ENCODE peak calls at places on chromosomes 3 and 15, in seven cellular contexts. F is astrocyte of the spinal cord, R is sigmoid colon, T is endothelial cell, D is A549, O is GM23338, G is AG09309. W is an unnamed sample.
A peak's percentile ranks its signal among the peaks of the same experiment; 100 is the strongest.

GRCh38 chr3:151312972-151313371 is 3.6 kb downstream of the GPR87 start:
- DNase-seq in G (no peak), F (no peak), O (no peak), R (no peak), T (no peak), D (no peak), W (no peak)

GRCh38 chr3:63015614-63016016 is 140.4 kb upstream of the CADPS start:
- DNase-seq in O (peak; percentile 93), D (peak; percentile 0), F (no peak), R (no peak), T (peak; percentile 67), G (no peak), W (peak; percentile 41)

GRCh38 chr3:127304121-127304744 is 16.4 kb upstream of the PRR20G start:
- DNase-seq in F (no peak), G (no peak), D (peak; percentile 35), R (no peak), O (peak; percentile 43), T (no peak), W (no peak)

GRCh38 chr3:29331830-29332637 is 51.2 kb downstream of the RBMS3 start:
- DNase-seq in D (peak; percentile 31), O (no peak), F (no peak), T (no peak), G (no peak), R (no peak), W (no peak)

GRCh38 chr3:14913926-14914776 is 33.2 kb upstream of the NR2C2 start:
- DNase-seq in D (no peak), F (no peak), G (no peak), T (no peak), R (no peak), O (peak; percentile 67), W (no peak)

GRCh38 chr15:38589502-38589901 is 24.9 kb upstream of the RASGRP1 start:
- DNase-seq in O (no peak), R (no peak), T (no peak), G (peak; percentile 47), D (peak; percentile 49), F (peak; percentile 22), W (no peak)

GRCh38 chr15:88648357-88649214 is 9.8 kb downstream of the ISG20 start:
- DNase-seq in F (no peak), G (no peak), O (no peak), T (no peak), D (no peak), R (peak; percentile 60), W (no peak)

GRCh38 chr3:31543375-31543774 is 10.7 kb downstream of the STT3B start:
- DNase-seq in F (no peak), T (no peak), D (no peak), O (no peak), G (no peak), R (no peak), W (no peak)

GRCh38 chr3:64105816-64106215 is 82.5 kb upstream of the PSMD6 start:
- DNase-seq in R (no peak), F (no peak), O (no peak), G (no peak), D (no peak), T (no peak), W (no peak)

GRCh38 chr15:100167884-100168375 is 173.8 kb downstream of the ADAMTS17 start:
- DNase-seq in F (no peak), T (no peak), G (no peak), D (no peak), O (no peak), R (no peak), W (no peak)

GRCh38 chr15:99631256-99631655 is 65.5 kb downstream of the MEF2A start:
- DNase-seq in T (no peak), R (no peak), F (no peak), D (no peak), O (no peak), G (no peak), W (no peak)

GRCh38 chr15:56199038-56199437 is 44.6 kb downstream of the RFX7 start:
- DNase-seq in F (no peak), D (no peak), R (no peak), G (no peak), T (no peak), O (no peak), W (no peak)

GRCh38 chr3:172629470-172629869 is 81.4 kb downstream of the NCEH1 start:
- DNase-seq in T (no peak), O (no peak), F (no peak), D (no peak), R (no peak), G (no peak), W (no peak)

GRCh38 chr15:33135355-33135781 is 59.1 kb downstream of the FMN1 start:
- DNase-seq in G (no peak), R (no peak), O (no peak), T (no peak), F (no peak), D (no peak), W (no peak)

GRCh38 chr15:40045572-40046217 is 6.7 kb upstream of the SRP14 start:
- DNase-seq in T (no peak), O (no peak), D (no peak), R (peak; percentile 45), G (no peak), F (no peak), W (no peak)

GRCh38 chr3:1380926-1381646 is 288.3 kb downstream of the CNTN6 start:
- DNase-seq in D (no peak), T (no peak), G (no peak), R (no peak), F (no peak), O (no peak), W (no peak)

GRCh38 chr15:45089712-45090373 is 24.1 kb downstream of the DUOX2 start:
- DNase-seq in G (no peak), F (no peak), T (no peak), R (no peak), O (no peak), D (no peak), W (no peak)

GRCh38 chr3:194011807-194012206 is 124.1 kb upstream of the HES1 start:
- DNase-seq in O (no peak), D (no peak), F (no peak), T (no peak), G (no peak), R (no peak), W (no peak)

GRCh38 chr3:194006102-194006501 is 129.8 kb upstream of the HES1 start:
- DNase-seq in O (peak; percentile 21), D (no peak), F (no peak), T (no peak), G (no peak), R (no peak), W (no peak)

GRCh38 chr3:194007598-194008337 is 128.2 kb upstream of the HES1 start:
- DNase-seq in R (no peak), D (no peak), T (no peak), O (no peak), G (no peak), F (no peak), W (no peak)

GRCh38 chr3:194009019-194009418 is 126.9 kb upstream of the HES1 start:
- DNase-seq in G (no peak), D (no peak), R (no peak), T (no peak), F (no peak), O (peak; percentile 22), W (no peak)

GRCh38 chr3:194009892-194010533 is 125.9 kb upstream of the HES1 start:
- DNase-seq in G (no peak), T (no peak), R (no peak), F (no peak), D (no peak), O (peak; percentile 64), W (no peak)
- TF ChIP-seq CTCF in G (no peak), T (no peak), R (no peak), F (no peak), D (no peak), O (peak; percentile 8), W (peak; percentile 30)

DNA sequence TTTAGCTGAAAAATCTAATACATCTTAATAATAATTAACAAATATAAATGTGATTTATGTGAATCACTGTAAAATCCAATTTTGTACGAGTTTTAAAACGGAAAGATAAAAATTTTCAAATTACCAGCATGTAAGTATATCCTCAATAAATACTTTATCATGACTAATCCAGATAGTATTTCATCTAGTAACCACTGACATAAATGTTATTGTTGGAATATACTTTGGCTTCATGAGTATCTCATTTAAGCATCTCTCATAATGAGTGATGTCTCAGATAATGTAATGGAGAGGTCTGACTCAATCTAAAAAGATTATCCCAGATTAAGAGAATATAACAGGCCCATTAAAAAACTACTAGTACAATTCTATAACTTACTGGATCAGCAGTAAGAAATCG is 216.3 kb downstream of the STAG1 start:
- DNase-seq in D (no peak), F (peak; percentile 18), T (no peak), R (no peak), G (no peak), O (no peak), W (no peak)
- TF ChIP-seq CTCF in D (no peak), F (no peak), T (no peak), R (no peak), G (no peak), O (no peak), W (no peak)

DNA sequence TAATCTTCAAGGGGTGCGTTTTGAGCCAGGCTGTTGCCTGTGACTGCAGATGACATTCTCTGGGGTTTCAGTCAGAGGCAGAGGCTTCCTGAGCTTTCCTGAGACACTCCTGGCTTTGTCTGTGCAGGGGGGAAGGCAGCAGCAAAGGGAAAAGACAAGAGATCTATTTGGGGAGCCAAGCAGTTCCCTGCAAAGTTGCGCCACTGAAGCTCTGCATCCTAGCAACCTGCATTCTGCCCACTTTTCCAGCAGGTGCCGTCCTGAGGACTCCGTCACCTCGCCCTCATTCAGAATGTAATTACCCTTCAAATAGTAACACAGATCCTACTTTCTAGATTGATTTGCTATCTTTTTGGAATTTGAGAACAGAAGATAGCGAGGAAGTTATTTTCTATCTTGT is 1.9 kb upstream of the TMEM158 start:
- DNase-seq in G (no peak), F (no peak), D (no peak), T (no peak), O (peak; percentile 66), R (no peak), W (no peak)
- TF ChIP-seq CTCF in G (no peak), F (no peak), D (no peak), T (no peak), O (peak; percentile 36), R (no peak), W (peak; percentile 40)

GRCh38 chr3:140097874-140098273 is 162.9 kb downstream of the CLSTN2 start:
- DNase-seq in R (no peak), D (no peak), O (no peak), G (no peak), T (no peak), F (no peak), W (no peak)

GRCh38 chr3:140093742-140094141 is 158.8 kb downstream of the CLSTN2 start:
- DNase-seq in T (no peak), G (peak; percentile 37), O (no peak), R (peak; percentile 89), F (peak; percentile 78), D (no peak), W (no peak)

GRCh38 chr3:140100479-140100878 is 165.5 kb downstream of the CLSTN2 start:
- DNase-seq in D (no peak), R (no peak), F (no peak), O (no peak), G (no peak), T (no peak), W (no peak)

GRCh38 chr3:140092883-140093536 is 158.0 kb downstream of the CLSTN2 start:
- DNase-seq in D (no peak), F (no peak), O (peak; percentile 33), T (peak; percentile 9), G (no peak), R (no peak), W (no peak)

GRCh38 chr3:140096037-140096436 is 161.1 kb downstream of the CLSTN2 start:
- DNase-seq in O (no peak), G (no peak), R (no peak), T (no peak), D (no peak), F (no peak), W (no peak)
- TF ChIP-seq CTCF in O (no peak), G (no peak), R (no peak), T (no peak), D (no peak), F (no peak), W (no peak)

W was measured in progenitor cell of endocrine pancreas.